ENCODE peak calls at places on chromosome 15, in eight cellular contexts. V, T, K, L, O, I, C and X are unnamed samples.

GRCh38 chr15:70835415-70835814 is 18.5 kb downstream of the LARP6 start:
- DNase-seq in V (no peak), T (no peak), K (no peak), L (no peak), O (no peak), I (no peak), C (no peak), X (no peak)

GRCh38 chr15:95799286-95800187 is 531.0 kb upstream of the NR2F2 start:
- DNase-seq in V (no peak), T (peak; percentile 89), K (no peak), L (no peak), O (no peak), I (no peak), C (no peak), X (peak; percentile 34)

GRCh38 chr15:22259881-22260421 is 179.6 kb downstream of the OR4M2 start:
- DNase-seq in V (no peak), T (no peak), K (no peak), L (no peak), O (no peak), I (no peak), C (no peak), X (no peak)

GRCh38 chr15:66673410-66674322 is 28.4 kb upstream of the SMAD6 start:
- DNase-seq in V (peak; percentile 93), T (peak; percentile 51), K (no peak), L (peak; percentile 95), O (peak; percentile 37), I (peak; percentile 87), C (peak; percentile 90), X (no peak)

GRCh38 chr15:73799466-73799865 is 46.3 kb upstream of the INSYN1 start:
- DNase-seq in V (no peak), T (peak; percentile 65), K (no peak), L (no peak), O (no peak), I (no peak), C (peak; percentile 2), X (no peak)

GRCh38 chr15:48559270-48559669 is 86.2 kb downstream of the FBN1 start:
- DNase-seq in V (peak; percentile 25), T (peak; percentile 96), K (no peak), L (no peak), O (no peak), I (no peak), C (no peak), X (peak; percentile 83)

GRCh38 chr15:98654790-98655360 is 6.5 kb downstream of the IGF1R start:
- DNase-seq in V (no peak), T (no peak), K (no peak), L (no peak), O (no peak), I (no peak), C (no peak), X (no peak)

GRCh38 chr15:57550640-57551039 is 41.1 kb upstream of the MYZAP start:
- DNase-seq in V (no peak), T (no peak), K (no peak), L (no peak), O (peak; percentile 96), I (peak; percentile 75), C (no peak), X (no peak)

GRCh38 chr15:79432345-79433311 is 492 bp downstream of the MINAR1 start:
- DNase-seq in V (peak; percentile 65), T (no peak), K (no peak), L (peak; percentile 66), O (no peak), I (no peak), C (no peak), X (no peak)

GRCh38 chr15:78937132-78937739 is 7.6 kb downstream of the CTSH start:
- DNase-seq in V (no peak), T (no peak), K (no peak), L (no peak), O (no peak), I (no peak), C (peak; percentile 66), X (no peak)

GRCh38 chr15:29289179-29289578 is 19.6 kb upstream of the NSMCE3 start:
- DNase-seq in V (no peak), T (no peak), K (no peak), L (no peak), O (no peak), I (no peak), C (no peak), X (no peak)

GRCh38 chr15:91268510-91268909 is 168.5 kb downstream of the SV2B start:
- DNase-seq in V (peak; percentile 48), T (peak; percentile 7), K (no peak), L (peak; percentile 64), O (no peak), I (no peak), C (no peak), X (no peak)